ENCODE peak calls at places on chromosomes 16 and 17, in four cellular contexts. One of them, this sample, is unnamed.
A peak's percentile ranks its signal among the peaks of the same experiment; 100 is the strongest.

GRCh38 chr16:3431779-3432219 is 11.5 kb downstream of the ZNF597 start:
- DNase-seq in mesendoderm: no peak
- DNase-seq in neuronal stem cell: no peak
- DNase-seq in H9: no peak
- DNase-seq in this sample: no peak

GRCh38 chr17:81523139-81524062 is 4.8 kb upstream of the FSCN2 start:
- DNase-seq in mesendoderm: peak; percentile 93
- DNase-seq in H9: peak; percentile 89
- DNase-seq in neuronal stem cell: peak; percentile 70
- DNase-seq in this sample: peak; percentile 56

GRCh38 chr17:601462-602303 is 113.0 kb downstream of the VPS53 start:
- DNase-seq in neuronal stem cell: no peak
- DNase-seq in mesendoderm: no peak
- DNase-seq in H9: no peak
- DNase-seq in this sample: peak; percentile 29

GRCh38 chr16:35252356-35252936 is 1793.0 kb downstream of the TP53TG3F start:
- DNase-seq in neuronal stem cell: no peak
- DNase-seq in H9: no peak
- DNase-seq in mesendoderm: peak; percentile 1
- DNase-seq in this sample: no peak

GRCh38 chr16:53434436-53435065 is at the start of gene RBL2:
- DNase-seq in neuronal stem cell: peak; percentile 75
- DNase-seq in mesendoderm: peak; percentile 76
- DNase-seq in H9: peak; percentile 84
- DNase-seq in this sample: peak; percentile 70

GRCh38 chr17:21286771-21287702 is 2.5 kb downstream of the MAP2K3 start:
- DNase-seq in neuronal stem cell: no peak
- DNase-seq in H9: no peak
- DNase-seq in mesendoderm: no peak
- DNase-seq in this sample: no peak

GRCh38 chr16:8877894-8878522 is 4.1 kb upstream of the LITAFD start:
- DNase-seq in neuronal stem cell: no peak
- DNase-seq in H9: no peak
- DNase-seq in mesendoderm: no peak
- DNase-seq in this sample: no peak

GRCh38 chr16:89446136-89446974 is 44.0 kb downstream of the ANKRD11 start:
- DNase-seq in H9: no peak
- DNase-seq in neuronal stem cell: no peak
- DNase-seq in mesendoderm: no peak
- DNase-seq in this sample: no peak

GRCh38 chr16:79734721-79735120 is 134.2 kb upstream of the MAF start:
- DNase-seq in mesendoderm: no peak
- DNase-seq in neuronal stem cell: no peak
- DNase-seq in H9: no peak
- DNase-seq in this sample: no peak

GRCh38 chr17:48995332-48995870 is 1.8 kb upstream of the IGF2BP1 start:
- DNase-seq in H9: peak; percentile 85
- DNase-seq in neuronal stem cell: peak; percentile 69
- DNase-seq in mesendoderm: peak; percentile 93
- DNase-seq in this sample: peak; percentile 37

GRCh38 chr17:48174833-48175232 is 67.3 kb downstream of the SNX11 start:
- DNase-seq in H9: no peak
- DNase-seq in neuronal stem cell: no peak
- DNase-seq in mesendoderm: no peak
- DNase-seq in this sample: no peak

GRCh38 chr17:27570578-27570914 is 60.4 kb upstream of the LGALS9 start:
- DNase-seq in mesendoderm: no peak
- DNase-seq in neuronal stem cell: no peak
- DNase-seq in H9: no peak
- DNase-seq in this sample: no peak

GRCh38 chr17:10327640-10328039 is 45.2 kb downstream of the MYH13 start:
- DNase-seq in neuronal stem cell: peak; percentile 85
- DNase-seq in H9: peak; percentile 91
- DNase-seq in mesendoderm: peak; percentile 88
- DNase-seq in this sample: peak; percentile 76

GRCh38 chr17:47820023-47820789 is 1.4 kb downstream of the OSBPL7 start:
- DNase-seq in H9: no peak
- DNase-seq in mesendoderm: no peak
- DNase-seq in neuronal stem cell: no peak
- DNase-seq in this sample: no peak

GRCh38 chr16:54939537-54940278 is 9.0 kb downstream of the IRX5 start:
- DNase-seq in H9: peak; percentile 66
- DNase-seq in neuronal stem cell: peak; percentile 48
- DNase-seq in mesendoderm: peak; percentile 33
- DNase-seq in this sample: no peak

GRCh38 chr17:34720760-34721159 is 141.4 kb downstream of the TMEM132E start:
- DNase-seq in mesendoderm: no peak
- DNase-seq in neuronal stem cell: no peak
- DNase-seq in H9: no peak
- DNase-seq in this sample: no peak

GRCh38 chr16:85474808-85475207 is 138.3 kb upstream of the GSE1 start:
- DNase-seq in neuronal stem cell: no peak
- DNase-seq in mesendoderm: no peak
- DNase-seq in H9: no peak
- DNase-seq in this sample: no peak

GRCh38 chr16:50600582-50601283 is 52.5 kb downstream of the NKD1 start:
- DNase-seq in neuronal stem cell: no peak
- DNase-seq in H9: no peak
- DNase-seq in mesendoderm: peak; percentile 28
- DNase-seq in this sample: no peak

GRCh38 chr16:3131755-3132377 is 3.0 kb upstream of the ZNF213 start:
- DNase-seq in mesendoderm: peak; percentile 73
- DNase-seq in H9: peak; percentile 82
- DNase-seq in neuronal stem cell: no peak
- DNase-seq in this sample: peak; percentile 63

GRCh38 chr17:68033636-68034451 is 1.7 kb upstream of the KPNA2 start:
- DNase-seq in H9: peak; percentile 97
- DNase-seq in neuronal stem cell: peak; percentile 88
- DNase-seq in mesendoderm: peak; percentile 99
- DNase-seq in this sample: peak; percentile 68

GRCh38 chr17:72118588-72119279 is 2.1 kb upstream of the SOX9 start:
- DNase-seq in neuronal stem cell: peak; percentile 86
- DNase-seq in mesendoderm: peak; percentile 81
- DNase-seq in H9: peak; percentile 84
- DNase-seq in this sample: peak; percentile 85

GRCh38 chr17:77227461-77228223 is 86.9 kb downstream of the SEC14L1 start:
- DNase-seq in H9: no peak
- DNase-seq in mesendoderm: no peak
- DNase-seq in neuronal stem cell: no peak
- DNase-seq in this sample: no peak

GRCh38 chr16:15775209-15775608 is 81.6 kb downstream of the MYH11 start:
- DNase-seq in neuronal stem cell: no peak
- DNase-seq in H9: no peak
- DNase-seq in mesendoderm: peak; percentile 60
- DNase-seq in this sample: peak; percentile 41

GRCh38 chr17:41549596-41550039 is 21.5 kb upstream of the KRT19 start:
- DNase-seq in H9: no peak
- DNase-seq in neuronal stem cell: no peak
- DNase-seq in mesendoderm: no peak
- DNase-seq in this sample: peak; percentile 89

GRCh38 chr17:38982858-38983746 is 15.9 kb upstream of the FBXO47 start:
- DNase-seq in neuronal stem cell: peak; percentile 54
- DNase-seq in H9: peak; percentile 62
- DNase-seq in mesendoderm: peak; percentile 70
- DNase-seq in this sample: peak; percentile 76

DNA sequence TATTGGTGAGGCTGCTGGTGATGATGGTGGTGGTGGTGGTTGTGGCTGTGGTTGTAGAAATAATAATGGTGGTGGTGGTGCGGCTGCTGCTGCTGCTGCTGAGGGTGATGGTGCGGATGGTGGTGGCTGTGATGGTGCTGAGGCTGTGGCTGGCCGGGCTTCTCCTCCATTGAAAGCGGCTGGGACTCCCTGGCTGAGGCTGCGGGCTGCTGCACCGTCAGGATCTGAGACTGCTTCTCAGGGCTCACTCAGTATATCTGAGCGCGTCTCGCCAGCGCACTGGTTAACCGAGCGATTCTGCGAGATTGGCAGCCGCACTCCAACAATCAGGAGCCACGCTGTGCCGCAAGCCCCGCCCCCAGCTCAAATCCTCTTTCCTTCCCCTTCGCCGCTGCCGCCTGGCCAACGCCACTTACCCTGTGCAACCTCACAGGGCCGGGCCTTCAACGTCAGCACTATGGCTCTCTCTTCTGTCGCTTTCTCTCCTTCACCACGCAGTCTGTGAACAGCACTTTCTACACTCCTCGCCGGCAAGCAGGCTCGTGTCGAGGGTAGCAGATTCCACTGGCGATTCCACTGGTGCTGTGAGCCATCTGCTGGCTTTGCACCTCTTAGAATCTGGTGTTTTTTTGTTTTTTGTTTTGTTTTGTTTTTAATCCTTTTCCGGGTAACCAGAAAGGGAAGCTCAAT is at the start of gene NUFIP2:
- DNase-seq in mesendoderm: peak; percentile 99
- DNase-seq in H9: peak; percentile 100
- DNase-seq in neuronal stem cell: peak; percentile 97
- DNase-seq in this sample: peak; percentile 99
- H3K4ac ChIP-seq in mesendoderm: peak within 1 kb of the TSS; percentile 97
- H3K4ac ChIP-seq in H9: no peak within 1 kb of the TSS
- H3K4ac ChIP-seq in neuronal stem cell: peak within 1 kb of the TSS; percentile 76
- H3K4ac ChIP-seq in this sample: peak within 1 kb of the TSS; percentile 96

GRCh38 chr17:46032909-46033308 is 33.9 kb downstream of the STH start:
- DNase-seq in mesendoderm: no peak
- DNase-seq in H9: no peak
- DNase-seq in neuronal stem cell: no peak
- DNase-seq in this sample: no peak
- H3K4ac ChIP-seq in mesendoderm: no peak overlapping the region
- H3K4ac ChIP-seq in H9: no peak overlapping the region
- H3K4ac ChIP-seq in neuronal stem cell: no peak overlapping the region
- H3K4ac ChIP-seq in this sample: no peak overlapping the region

DNA sequence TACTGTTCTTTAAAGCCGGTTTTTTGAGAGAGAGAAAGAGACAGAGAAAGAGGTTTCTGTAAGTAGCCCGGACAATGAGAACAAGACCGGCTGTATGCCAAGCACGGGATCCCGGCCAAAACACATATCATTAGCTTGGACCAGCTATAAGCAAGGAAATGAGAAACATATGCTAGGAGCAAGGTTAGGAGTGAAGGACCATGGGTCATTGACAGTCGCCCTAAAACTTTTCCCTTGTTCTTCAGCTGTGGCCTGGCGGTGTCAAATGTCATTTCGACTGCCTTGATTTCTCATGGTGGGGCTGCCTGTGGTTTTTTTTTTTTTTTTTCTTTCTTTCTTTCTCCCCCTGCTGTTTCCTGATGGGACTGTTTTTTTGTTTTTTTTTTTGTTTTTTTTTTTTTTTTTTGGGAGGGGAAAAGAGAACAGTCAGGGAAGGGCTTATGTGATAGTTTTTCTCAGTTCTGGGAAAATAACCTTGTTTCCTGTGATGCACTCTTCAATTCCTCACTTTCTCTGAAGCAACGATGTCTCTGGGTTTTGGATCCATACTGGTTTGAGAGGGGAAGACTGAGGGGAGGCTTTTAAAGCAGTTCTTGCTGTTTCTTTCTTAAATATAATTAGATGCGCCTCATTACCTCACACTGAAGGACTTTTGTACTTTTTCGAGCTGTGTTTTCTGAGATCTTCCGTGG is 124.8 kb upstream of the ZFHX3 start:
- DNase-seq in mesendoderm: peak; percentile 80
- DNase-seq in neuronal stem cell: no peak
- DNase-seq in H9: peak; percentile 56
- DNase-seq in this sample: peak; percentile 50
- H3K4ac ChIP-seq in mesendoderm: no peak overlapping the region
- H3K4ac ChIP-seq in neuronal stem cell: no peak overlapping the region
- H3K4ac ChIP-seq in H9: no peak overlapping the region
- H3K4ac ChIP-seq in this sample: no peak overlapping the region

GRCh38 chr17:74430706-74431567 is 951 bp upstream of the GPRC5C start:
- DNase-seq in neuronal stem cell: peak; percentile 66
- DNase-seq in mesendoderm: peak; percentile 74
- DNase-seq in H9: peak; percentile 79
- DNase-seq in this sample: peak; percentile 85

GRCh38 chr17:74431568-74432483 is at the start of gene GPRC5C:
- DNase-seq in neuronal stem cell: peak; percentile 62
- DNase-seq in H9: peak; percentile 91
- DNase-seq in mesendoderm: peak; percentile 90
- DNase-seq in this sample: peak; percentile 57

GRCh38 chr17:74430385-74430705 is 1.5 kb upstream of the GPRC5C start:
- DNase-seq in H9: no peak
- DNase-seq in mesendoderm: no peak
- DNase-seq in neuronal stem cell: no peak
- DNase-seq in this sample: no peak

GRCh38 chr17:74427763-74428153 is 4.1 kb upstream of the GPRC5C start:
- DNase-seq in H9: no peak
- DNase-seq in mesendoderm: no peak
- DNase-seq in neuronal stem cell: no peak
- DNase-seq in this sample: no peak

GRCh38 chr17:74429604-74430384 is 2.1 kb upstream of the GPRC5C start:
- DNase-seq in mesendoderm: peak; percentile 34
- DNase-seq in neuronal stem cell: no peak
- DNase-seq in H9: peak; percentile 58
- DNase-seq in this sample: peak; percentile 26
- H3K4ac ChIP-seq in mesendoderm: no peak overlapping the region
- H3K4ac ChIP-seq in neuronal stem cell: peak overlapping the region; percentile 78
- H3K4ac ChIP-seq in H9: no peak overlapping the region
- H3K4ac ChIP-seq in this sample: no peak overlapping the region

DNA sequence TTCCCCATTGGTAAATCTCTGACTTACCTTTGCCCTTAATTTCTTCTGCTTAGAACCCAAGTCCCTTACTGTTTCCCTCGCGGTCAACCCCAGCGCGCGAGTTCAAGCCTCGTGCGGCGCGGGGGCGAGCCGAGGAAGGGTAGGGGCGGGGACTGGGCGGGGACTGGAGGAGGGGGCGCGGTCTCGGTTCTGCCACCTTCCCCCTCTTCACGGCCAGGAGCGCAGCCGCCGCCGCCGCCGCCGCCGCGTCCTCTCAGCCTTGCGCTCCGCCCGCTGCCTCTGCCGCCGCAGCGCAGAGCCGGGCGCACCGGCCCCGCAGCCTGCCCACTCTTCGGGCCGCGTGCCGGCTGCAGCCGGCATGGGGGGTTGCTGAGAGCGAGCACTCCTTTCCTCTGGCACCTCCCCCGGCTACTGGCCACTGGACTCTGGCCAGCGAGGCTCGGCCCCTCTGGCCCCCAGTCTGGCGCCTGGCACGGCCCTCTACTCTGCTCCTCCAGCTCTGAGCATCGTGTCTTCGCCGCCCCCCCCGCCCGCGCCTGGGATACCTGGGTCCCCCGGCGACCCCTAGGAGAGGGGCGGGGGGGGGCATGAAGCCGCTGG is at the start of gene RAPGEFL1:
- DNase-seq in neuronal stem cell: peak; percentile 75
- DNase-seq in H9: peak; percentile 91
- DNase-seq in mesendoderm: peak; percentile 88
- DNase-seq in this sample: peak; percentile 74
- H3K4ac ChIP-seq in neuronal stem cell: peak within 1 kb of the TSS; percentile 25
- H3K4ac ChIP-seq in H9: no peak within 1 kb of the TSS
- H3K4ac ChIP-seq in mesendoderm: no peak within 1 kb of the TSS
- H3K4ac ChIP-seq in this sample: no peak within 1 kb of the TSS

DNA sequence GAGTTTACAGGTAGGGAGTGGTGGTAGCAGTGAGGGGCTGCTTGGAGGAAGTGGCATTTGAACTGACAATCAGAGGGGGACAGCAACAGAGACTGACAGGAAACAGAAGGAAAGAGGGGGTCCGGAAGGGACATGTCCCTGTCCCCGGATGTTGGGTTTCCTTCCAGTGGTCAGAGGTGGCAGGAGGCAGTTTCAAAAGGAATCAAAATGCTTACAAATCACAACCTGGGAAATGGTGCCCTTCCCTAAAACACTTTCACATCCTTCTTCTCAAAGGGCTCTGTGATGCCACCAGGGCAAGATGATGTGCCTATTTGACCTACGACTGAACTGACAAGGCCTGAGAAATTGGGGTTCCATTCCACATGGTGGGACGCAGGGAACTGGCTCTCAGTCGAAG is 19.7 kb downstream of the ADGRG1 start:
- DNase-seq in neuronal stem cell: no peak
- DNase-seq in H9: no peak
- DNase-seq in mesendoderm: no peak
- DNase-seq in this sample: no peak
- H3K4ac ChIP-seq in neuronal stem cell: no peak overlapping the region
- H3K4ac ChIP-seq in H9: no peak overlapping the region
- H3K4ac ChIP-seq in mesendoderm: no peak overlapping the region
- H3K4ac ChIP-seq in this sample: no peak overlapping the region

This sample was measured in mesenchymal stem cell.